ENCODE peak calls at places on chromosomes 6 and 20, in seven cellular contexts. L, A, Q, J, X, N and I are unnamed samples.

GRCh38 chr6:167119680-167120556 is 3.0 kb upstream of the CCR6 start:
- DNase-seq in L (no peak), A (no peak), Q (no peak), J (no peak), X (no peak), N (peak; percentile 48), I (no peak)

GRCh38 chr6:42451146-42451594 is 556 bp downstream of the TRERF1 start:
- DNase-seq in L (no peak), A (no peak), Q (no peak), J (peak; percentile 56), X (no peak), N (peak; percentile 26), I (no peak)

GRCh38 chr6:169409742-169410312 is 156.2 kb upstream of the THBS2 start:
- DNase-seq in L (no peak), A (no peak), Q (no peak), J (no peak), X (no peak), N (no peak), I (no peak)

GRCh38 chr6:32153252-32153834 is 598 bp upstream of the PPT2 start:
- DNase-seq in L (peak; percentile 33), A (no peak), Q (no peak), J (peak; percentile 70), X (peak; percentile 78), N (no peak), I (peak; percentile 76)

GRCh38 chr20:38514947-38515346 is 42.3 kb downstream of the RALGAPB start:
- DNase-seq in L (no peak), A (no peak), Q (no peak), J (no peak), X (no peak), N (no peak), I (no peak)

GRCh38 chr6:111662794-111663231 is 57.1 kb upstream of the TRAF3IP2 start:
- DNase-seq in L (peak; percentile 46), A (no peak), Q (no peak), J (no peak), X (peak; percentile 78), N (no peak), I (no peak)

GRCh38 chr20:3632311-3633004 is 30.7 kb downstream of the GFRA4 start:
- DNase-seq in L (no peak), A (no peak), Q (no peak), J (no peak), X (no peak), N (no peak), I (no peak)

GRCh38 chr6:47651505-47651944 is 46.9 kb upstream of the ADGRF4 start:
- DNase-seq in L (peak; percentile 77), A (peak; percentile 16), Q (no peak), J (no peak), X (no peak), N (no peak), I (no peak)

GRCh38 chr6:154487367-154488275 is 22.9 kb downstream of the CNKSR3 start:
- DNase-seq in L (peak; percentile 26), A (no peak), Q (no peak), J (no peak), X (no peak), N (no peak), I (no peak)

GRCh38 chr6:15166121-15166520 is 79.7 kb upstream of the JARID2 start:
- DNase-seq in L (no peak), A (no peak), Q (no peak), J (no peak), X (no peak), N (no peak), I (no peak)

GRCh38 chr20:51195419-51195901 is 172.6 kb upstream of the KCNG1 start:
- DNase-seq in L (peak; percentile 88), A (no peak), Q (no peak), J (no peak), X (no peak), N (no peak), I (no peak)

GRCh38 chr6:133360194-133360593 is 119.0 kb downstream of the EYA4 start:
- DNase-seq in L (no peak), A (no peak), Q (no peak), J (no peak), X (no peak), N (no peak), I (no peak)

GRCh38 chr20:25540273-25540672 is 45.1 kb downstream of the NINL start:
- DNase-seq in L (no peak), A (no peak), Q (peak; percentile 38), J (no peak), X (no peak), N (no peak), I (no peak)

GRCh38 chr6:56040271-56040670 is 164.9 kb upstream of the BMP5 start:
- DNase-seq in L (peak; percentile 73), A (no peak), Q (no peak), J (no peak), X (no peak), N (no peak), I (no peak)

GRCh38 chr6:130848945-130849344 is 21.7 kb downstream of the SMLR1 start:
- DNase-seq in L (no peak), A (no peak), Q (no peak), J (no peak), X (no peak), N (no peak), I (no peak)

DNA sequence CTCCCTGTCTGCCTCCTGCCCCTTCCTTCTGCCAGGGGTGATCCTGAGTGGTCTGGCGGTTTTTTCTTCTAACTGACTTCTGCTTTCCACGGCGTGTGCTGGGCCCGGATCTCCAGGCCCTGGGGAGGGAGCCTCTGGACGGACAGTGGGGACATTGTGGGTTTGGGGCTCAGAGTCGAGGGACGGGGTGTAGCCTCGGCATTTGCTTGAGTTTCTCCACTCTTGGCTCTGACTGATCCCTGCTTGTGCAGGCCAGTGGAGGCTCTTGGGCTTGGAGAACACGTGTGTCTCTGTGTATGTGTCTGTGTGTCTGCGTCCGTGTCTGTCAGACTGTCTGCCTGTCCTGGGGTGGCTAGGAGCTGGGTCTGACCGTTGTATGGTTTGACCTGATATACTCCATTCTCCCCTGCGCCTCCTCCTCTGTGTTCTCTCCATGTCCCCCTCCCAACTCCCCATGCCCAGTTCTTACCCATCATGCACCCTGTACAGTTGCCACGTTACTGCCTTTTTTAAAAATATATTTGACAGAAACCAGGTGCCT is 10.2 kb downstream of the SLC29A1 start:
- DNase-seq in L (no peak), A (no peak), Q (no peak), J (peak; percentile 40), X (no peak), N (no peak), I (no peak)
- H3K27ac ChIP-seq in L (no peak overlapping the region), A (peak overlapping the region; percentile 69), Q (peak overlapping the region; percentile 98), J (peak overlapping the region; percentile 30), X (peak overlapping the region; percentile 97), N (no peak overlapping the region), I (peak overlapping the region; percentile 65)

GRCh38 chr20:63702036-63702665 is 5.6 kb downstream of the ARFRP1 start:
- DNase-seq in L (no peak), A (no peak), Q (no peak), J (no peak), X (no peak), N (no peak), I (no peak)
- H3K27ac ChIP-seq in L (no peak overlapping the region), A (no peak overlapping the region), Q (no peak overlapping the region), J (no peak overlapping the region), X (no peak overlapping the region), N (no peak overlapping the region), I (no peak overlapping the region)

GRCh38 chr6:36548401-36548743 is 1.1 kb upstream of the STK38 start:
- DNase-seq in L (no peak), A (no peak), Q (no peak), J (no peak), X (no peak), N (no peak), I (no peak)

GRCh38 chr6:36546958-36547645 is at the start of gene STK38:
- DNase-seq in L (peak; percentile 65), A (peak; percentile 65), Q (peak; percentile 93), J (peak; percentile 97), X (peak; percentile 96), N (peak; percentile 87), I (peak; percentile 96)

GRCh38 chr6:36546664-36546957 is 668 bp downstream of the STK38 start:
- DNase-seq in L (no peak), A (no peak), Q (no peak), J (no peak), X (no peak), N (no peak), I (no peak)

GRCh38 chr6:36545767-36546663 is 1.3 kb downstream of the STK38 start:
- DNase-seq in L (no peak), A (no peak), Q (no peak), J (no peak), X (no peak), N (peak; percentile 45), I (no peak)

DNA sequence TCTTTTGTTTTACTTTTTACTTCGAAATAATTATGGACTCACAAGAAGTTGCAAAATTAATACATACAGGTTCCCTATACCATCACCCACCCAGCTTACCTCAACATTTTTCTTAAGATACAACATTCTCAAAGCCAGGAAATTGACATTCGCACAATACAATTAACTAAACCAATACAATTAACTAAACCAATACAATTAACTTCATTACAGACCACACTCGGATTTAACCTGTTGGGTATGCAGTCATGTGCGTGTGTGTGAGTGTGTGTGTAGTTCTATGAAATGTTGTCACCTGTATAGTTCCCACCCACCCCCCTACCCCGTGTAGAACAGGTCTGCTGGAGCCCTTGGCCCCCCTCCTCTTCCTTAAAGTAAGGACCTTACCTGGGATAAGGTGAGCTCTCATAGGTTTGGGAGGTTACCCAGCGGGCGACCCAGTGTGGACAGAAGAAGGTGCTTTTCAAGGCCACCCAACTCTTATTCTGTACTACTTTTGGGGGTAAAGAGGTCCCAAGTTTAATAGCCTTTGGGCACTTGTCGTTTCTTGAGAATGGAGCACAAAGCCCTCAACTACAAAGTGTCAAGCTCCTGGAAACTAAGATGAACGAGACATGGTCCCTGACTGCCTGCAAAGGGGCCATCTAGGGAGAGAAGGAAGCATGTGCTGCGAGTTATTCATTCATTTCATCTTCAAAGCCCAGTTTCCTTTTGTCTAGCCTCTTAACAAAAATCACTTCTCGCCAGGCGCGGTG is 544 bp upstream of the STK38 start:
- DNase-seq in L (no peak), A (no peak), Q (no peak), J (no peak), X (no peak), N (peak; percentile 29), I (no peak)
- H3K27ac ChIP-seq in L (peak overlapping the region; percentile 87), A (no peak overlapping the region), Q (peak overlapping the region; percentile 99), J (peak overlapping the region; percentile 94), X (peak overlapping the region; percentile 98), N (peak overlapping the region; percentile 92), I (peak overlapping the region; percentile 95)

GRCh38 chr20:56412949-56413348 is 889 bp downstream of the CASS4 start:
- DNase-seq in L (no peak), A (no peak), Q (no peak), J (no peak), X (no peak), N (no peak), I (no peak)

GRCh38 chr20:56409946-56410345 is 2.1 kb upstream of the CASS4 start:
- DNase-seq in L (no peak), A (no peak), Q (no peak), J (no peak), X (no peak), N (no peak), I (no peak)

GRCh38 chr20:56411759-56412472 is at the start of gene CASS4:
- DNase-seq in L (peak; percentile 93), A (peak; percentile 63), Q (no peak), J (no peak), X (no peak), N (peak; percentile 78), I (no peak)

GRCh38 chr20:56414842-56415765 is 3.0 kb downstream of the CASS4 start:
- DNase-seq in L (peak; percentile 85), A (peak; percentile 74), Q (no peak), J (no peak), X (no peak), N (peak; percentile 52), I (no peak)

DNA sequence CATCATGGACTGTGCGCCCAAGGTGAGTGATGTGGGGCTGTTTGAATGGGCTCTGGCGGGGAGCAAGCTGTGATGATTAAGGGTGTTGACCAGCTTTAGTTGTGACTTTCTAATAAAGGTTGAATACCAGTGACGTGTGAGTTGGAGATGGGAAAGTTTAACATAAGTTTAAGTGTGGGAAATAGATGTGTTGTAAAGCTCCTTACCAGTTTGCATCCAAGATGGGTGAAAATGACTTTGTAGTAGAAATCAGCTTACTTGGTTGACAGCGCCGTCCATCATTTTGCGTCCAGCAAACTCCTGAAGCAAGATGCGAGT is 372 bp downstream of the CASS4 start:
- DNase-seq in L (no peak), A (no peak), Q (no peak), J (no peak), X (no peak), N (no peak), I (no peak)
- H3K27ac ChIP-seq in L (peak overlapping the region; percentile 81), A (peak overlapping the region; percentile 93), Q (peak overlapping the region; percentile 75), J (peak overlapping the region; percentile 80), X (peak overlapping the region; percentile 55), N (peak overlapping the region; percentile 69), I (peak overlapping the region; percentile 87)